ENCODE peak calls at places on chromosome 1, in five cellular contexts. One of them, this sample, is unnamed.

GRCh38 chr1:187092104-187092503 is 263.4 kb downstream of the PLA2G4A start:
- DNase-seq in right cardiac atrium: no peak
- DNase-seq in mesenchymal stem cell: no peak
- DNase-seq in psoas muscle: no peak
- DNase-seq in heart left ventricle: no peak
- DNase-seq in this sample: no peak

GRCh38 chr1:78716186-78716585 is 66.6 kb downstream of the IFI44 start:
- DNase-seq in right cardiac atrium: no peak
- DNase-seq in mesenchymal stem cell: no peak
- DNase-seq in psoas muscle: no peak
- DNase-seq in heart left ventricle: no peak
- DNase-seq in this sample: no peak

GRCh38 chr1:150555198-150555970 is 6.2 kb downstream of the ADAMTSL4 start:
- DNase-seq in right cardiac atrium: no peak
- DNase-seq in mesenchymal stem cell: peak
- DNase-seq in psoas muscle: no peak
- DNase-seq in heart left ventricle: no peak
- DNase-seq in this sample: no peak

GRCh38 chr1:175514309-175515001 is 228.9 kb downstream of the TNR start:
- DNase-seq in right cardiac atrium: no peak
- DNase-seq in mesenchymal stem cell: peak
- DNase-seq in psoas muscle: no peak
- DNase-seq in heart left ventricle: peak
- DNase-seq in this sample: no peak

GRCh38 chr1:109208847-109209463 is 4.8 kb upstream of the SARS1 start:
- DNase-seq in right cardiac atrium: no peak
- DNase-seq in mesenchymal stem cell: no peak
- DNase-seq in psoas muscle: no peak
- DNase-seq in heart left ventricle: no peak
- DNase-seq in this sample: no peak

GRCh38 chr1:227486559-227486958 is 76.8 kb upstream of the ZNF678 start:
- DNase-seq in right cardiac atrium: no peak
- DNase-seq in mesenchymal stem cell: no peak
- DNase-seq in psoas muscle: no peak
- DNase-seq in heart left ventricle: no peak
- DNase-seq in this sample: no peak

GRCh38 chr1:247334378-247335133 is 2.9 kb upstream of the ZNF496 start:
- DNase-seq in right cardiac atrium: no peak
- DNase-seq in mesenchymal stem cell: no peak
- DNase-seq in psoas muscle: no peak
- DNase-seq in heart left ventricle: no peak
- DNase-seq in this sample: no peak

GRCh38 chr1:41661428-41662060 is 177.1 kb upstream of the EDN2 start:
- DNase-seq in right cardiac atrium: peak
- DNase-seq in mesenchymal stem cell: no peak
- DNase-seq in psoas muscle: peak
- DNase-seq in heart left ventricle: no peak
- DNase-seq in this sample: no peak

GRCh38 chr1:114956570-114956969 is 73.1 kb upstream of the TSHB start:
- DNase-seq in right cardiac atrium: no peak
- DNase-seq in mesenchymal stem cell: peak
- DNase-seq in psoas muscle: no peak
- DNase-seq in heart left ventricle: no peak
- DNase-seq in this sample: no peak

GRCh38 chr1:2561446-2561845 is 5.3 kb downstream of the TNFRSF14 start:
- DNase-seq in right cardiac atrium: peak
- DNase-seq in mesenchymal stem cell: no peak
- DNase-seq in psoas muscle: no peak
- DNase-seq in heart left ventricle: no peak
- DNase-seq in this sample: no peak

GRCh38 chr1:32286763-32287162 is 5.1 kb upstream of the HDAC1 start:
- DNase-seq in right cardiac atrium: no peak
- DNase-seq in mesenchymal stem cell: no peak
- DNase-seq in psoas muscle: no peak
- DNase-seq in heart left ventricle: no peak
- DNase-seq in this sample: no peak

GRCh38 chr1:32291145-32291707 is 657 bp upstream of the HDAC1 start:
- DNase-seq in right cardiac atrium: no peak
- DNase-seq in mesenchymal stem cell: peak
- DNase-seq in psoas muscle: no peak
- DNase-seq in heart left ventricle: no peak
- DNase-seq in this sample: no peak

GRCh38 chr1:32289256-32289655 is 2.6 kb upstream of the HDAC1 start:
- DNase-seq in right cardiac atrium: no peak
- DNase-seq in mesenchymal stem cell: no peak
- DNase-seq in psoas muscle: no peak
- DNase-seq in heart left ventricle: no peak
- DNase-seq in this sample: no peak

GRCh38 chr1:32291708-32292508 is at the start of gene HDAC1:
- DNase-seq in right cardiac atrium: peak
- DNase-seq in mesenchymal stem cell: peak
- DNase-seq in psoas muscle: peak
- DNase-seq in heart left ventricle: peak
- DNase-seq in this sample: peak
- H3K27ac ChIP-seq in right cardiac atrium: peak
- H3K27ac ChIP-seq in mesenchymal stem cell: peak
- H3K27ac ChIP-seq in psoas muscle: peak
- H3K27ac ChIP-seq in heart left ventricle: peak
- H3K27ac ChIP-seq in this sample: peak

GRCh38 chr1:8407652-8408051 is 89.7 kb downstream of the SLC45A1 start:
- DNase-seq in right cardiac atrium: no peak
- DNase-seq in mesenchymal stem cell: no peak
- DNase-seq in psoas muscle: no peak
- DNase-seq in heart left ventricle: no peak
- DNase-seq in this sample: no peak

GRCh38 chr1:8409107-8409506 is 91.2 kb downstream of the SLC45A1 start:
- DNase-seq in right cardiac atrium: no peak
- DNase-seq in mesenchymal stem cell: peak
- DNase-seq in psoas muscle: no peak
- DNase-seq in heart left ventricle: no peak
- DNase-seq in this sample: no peak

GRCh38 chr1:8409666-8410065 is 91.8 kb downstream of the SLC45A1 start:
- DNase-seq in right cardiac atrium: no peak
- DNase-seq in mesenchymal stem cell: no peak
- DNase-seq in psoas muscle: no peak
- DNase-seq in heart left ventricle: no peak
- DNase-seq in this sample: no peak

GRCh38 chr1:8406946-8407345 is 89.0 kb downstream of the SLC45A1 start:
- DNase-seq in right cardiac atrium: no peak
- DNase-seq in mesenchymal stem cell: peak
- DNase-seq in psoas muscle: no peak
- DNase-seq in heart left ventricle: no peak
- DNase-seq in this sample: no peak

DNA sequence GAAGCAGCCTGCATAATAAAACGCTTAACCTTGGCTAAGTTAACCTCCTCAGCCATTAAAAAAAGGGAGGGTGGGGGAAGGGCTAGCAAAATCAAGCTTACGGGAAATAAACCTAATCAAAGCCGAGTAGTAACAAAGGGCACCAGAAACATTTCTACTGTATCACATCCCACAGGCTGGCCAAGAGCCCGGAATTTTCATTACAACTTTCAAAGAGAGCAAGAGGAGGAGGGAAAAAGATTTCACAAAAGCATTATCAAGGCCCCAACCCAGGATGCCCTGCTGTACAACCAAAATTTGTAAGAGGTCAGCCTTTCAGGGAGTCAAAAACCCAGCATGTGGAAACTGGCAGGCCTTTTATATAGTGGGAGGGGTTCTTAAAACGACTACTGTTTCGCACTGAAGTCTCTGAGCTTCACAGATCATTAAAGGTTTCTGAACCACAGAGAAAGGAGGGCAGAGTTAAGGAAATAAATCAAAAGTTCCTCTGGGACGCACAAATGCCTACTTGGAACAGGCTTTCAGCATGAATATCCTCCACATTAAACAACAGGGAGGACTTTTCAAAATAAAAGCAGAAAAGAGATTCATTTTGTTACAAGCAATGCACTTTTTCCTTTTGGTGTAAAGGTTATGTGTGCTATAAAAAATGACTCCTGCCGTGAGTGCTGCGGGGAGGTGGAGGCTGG is 90.4 kb downstream of the SLC45A1 start:
- DNase-seq in right cardiac atrium: peak
- DNase-seq in mesenchymal stem cell: peak
- DNase-seq in psoas muscle: peak
- DNase-seq in heart left ventricle: peak
- DNase-seq in this sample: peak
- H3K27ac ChIP-seq in right cardiac atrium: peak
- H3K27ac ChIP-seq in mesenchymal stem cell: peak
- H3K27ac ChIP-seq in psoas muscle: peak
- H3K27ac ChIP-seq in heart left ventricle: peak
- H3K27ac ChIP-seq in this sample: peak

GRCh38 chr1:214404571-214405213 is 123.7 kb downstream of the SMYD2 start:
- DNase-seq in right cardiac atrium: no peak
- DNase-seq in mesenchymal stem cell: peak
- DNase-seq in psoas muscle: no peak
- DNase-seq in heart left ventricle: no peak
- DNase-seq in this sample: no peak
- H3K27ac ChIP-seq in right cardiac atrium: no peak
- H3K27ac ChIP-seq in mesenchymal stem cell: peak
- H3K27ac ChIP-seq in psoas muscle: peak
- H3K27ac ChIP-seq in heart left ventricle: no peak
- H3K27ac ChIP-seq in this sample: no peak

DNA sequence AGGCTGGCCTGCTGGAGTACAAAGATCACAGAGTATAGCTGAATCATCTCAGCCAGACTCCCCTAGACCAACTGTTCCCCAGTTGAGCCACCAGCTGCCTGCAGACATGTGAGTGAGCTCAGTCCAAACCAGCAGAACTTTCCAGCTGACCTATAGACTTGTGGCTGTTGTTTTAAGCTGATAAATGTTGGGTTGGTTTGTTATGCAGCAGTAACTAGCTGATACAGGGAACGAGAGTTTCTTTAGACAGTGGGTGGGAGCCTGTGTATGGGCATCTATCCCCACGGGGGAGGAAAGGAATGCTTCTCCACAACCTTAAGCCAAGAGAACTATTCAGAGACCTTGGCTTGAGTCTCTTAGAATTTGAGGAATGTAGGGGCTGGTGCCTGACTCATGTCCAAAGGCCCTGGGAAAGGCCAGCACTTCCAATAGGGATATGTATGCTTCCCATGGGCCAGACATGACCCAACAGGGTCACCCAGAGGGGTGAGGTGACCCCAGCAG is 30.1 kb downstream of the SLC1A7 start:
- DNase-seq in right cardiac atrium: no peak
- DNase-seq in mesenchymal stem cell: peak
- DNase-seq in psoas muscle: no peak
- DNase-seq in heart left ventricle: no peak
- DNase-seq in this sample: no peak
- H3K27ac ChIP-seq in right cardiac atrium: no peak
- H3K27ac ChIP-seq in mesenchymal stem cell: no peak
- H3K27ac ChIP-seq in psoas muscle: no peak
- H3K27ac ChIP-seq in heart left ventricle: no peak
- H3K27ac ChIP-seq in this sample: no peak

DNA sequence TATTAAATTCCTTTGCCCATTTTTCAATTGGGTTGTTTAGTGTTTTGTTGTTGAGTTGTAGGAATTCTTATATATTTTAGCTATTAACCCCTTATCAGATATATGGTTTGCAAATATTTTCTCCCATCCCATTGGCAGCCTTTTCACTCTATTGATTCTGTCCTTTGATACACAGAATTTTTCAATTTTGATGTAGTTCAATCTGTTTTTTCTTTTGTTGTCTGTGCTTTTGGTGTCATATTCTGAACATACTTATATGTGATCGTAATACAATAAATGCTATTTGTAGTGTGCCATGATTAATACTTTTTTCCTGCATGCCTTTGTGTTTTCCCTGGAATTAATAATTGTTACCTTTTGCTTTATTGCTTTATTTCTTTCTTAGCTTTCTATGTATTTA is 7.8 kb upstream of the LRP8 start:
- DNase-seq in right cardiac atrium: no peak
- DNase-seq in mesenchymal stem cell: no peak
- DNase-seq in psoas muscle: no peak
- DNase-seq in heart left ventricle: no peak
- DNase-seq in this sample: no peak
- H3K27ac ChIP-seq in right cardiac atrium: no peak
- H3K27ac ChIP-seq in mesenchymal stem cell: no peak
- H3K27ac ChIP-seq in psoas muscle: no peak
- H3K27ac ChIP-seq in heart left ventricle: no peak
- H3K27ac ChIP-seq in this sample: no peak

GRCh38 chr1:14994841-14995437 is 158.6 kb upstream of the TMEM51 start:
- DNase-seq in right cardiac atrium: no peak
- DNase-seq in mesenchymal stem cell: no peak
- DNase-seq in psoas muscle: no peak
- DNase-seq in heart left ventricle: no peak
- DNase-seq in this sample: no peak
- H3K27ac ChIP-seq in right cardiac atrium: no peak
- H3K27ac ChIP-seq in mesenchymal stem cell: no peak
- H3K27ac ChIP-seq in psoas muscle: no peak
- H3K27ac ChIP-seq in heart left ventricle: no peak
- H3K27ac ChIP-seq in this sample: no peak

DNA sequence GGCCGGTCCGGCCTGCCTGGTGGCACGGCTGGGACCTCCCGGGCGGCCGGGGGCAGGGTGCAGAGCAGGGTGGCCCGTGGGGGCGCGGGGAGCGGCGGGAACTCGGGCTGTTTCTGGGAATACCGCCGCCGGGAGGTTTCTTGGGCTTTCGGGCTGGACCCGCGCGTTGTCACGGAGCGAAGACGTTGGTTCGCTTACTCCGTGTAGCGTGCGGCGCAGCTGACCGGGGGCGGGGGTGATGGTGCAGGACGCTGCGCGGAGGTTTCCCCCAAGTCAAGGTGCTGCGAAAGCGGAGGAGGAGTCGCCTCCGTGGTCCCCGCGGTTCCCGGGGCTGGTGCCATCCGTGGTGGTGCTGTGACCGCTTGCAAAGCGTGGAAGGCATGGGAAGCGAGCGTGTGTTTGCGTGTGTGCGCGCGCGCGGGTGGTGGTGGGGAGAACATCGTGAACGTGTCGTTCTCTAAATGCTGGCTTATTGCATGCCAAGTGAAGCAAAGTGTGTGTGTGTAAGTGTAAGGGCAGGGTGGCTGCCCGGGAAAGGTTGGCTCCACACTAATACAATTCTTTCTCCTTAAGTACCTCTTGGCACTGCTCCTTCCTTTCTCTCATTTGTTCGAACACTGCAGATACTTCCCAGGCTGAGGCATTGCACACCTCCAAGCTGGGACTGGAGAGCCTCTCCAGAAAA is 1.1 kb downstream of the RYR2 start:
- DNase-seq in right cardiac atrium: peak
- DNase-seq in mesenchymal stem cell: peak
- DNase-seq in psoas muscle: no peak
- DNase-seq in heart left ventricle: peak
- DNase-seq in this sample: no peak
- H3K27ac ChIP-seq in right cardiac atrium: peak
- H3K27ac ChIP-seq in mesenchymal stem cell: no peak
- H3K27ac ChIP-seq in psoas muscle: no peak
- H3K27ac ChIP-seq in heart left ventricle: peak
- H3K27ac ChIP-seq in this sample: peak

GRCh38 chr1:156225677-156226014 is 12.8 kb downstream of the PMF1 start:
- DNase-seq in right cardiac atrium: no peak
- DNase-seq in mesenchymal stem cell: no peak
- DNase-seq in psoas muscle: no peak
- DNase-seq in heart left ventricle: no peak
- DNase-seq in this sample: no peak
- H3K27ac ChIP-seq in right cardiac atrium: no peak
- H3K27ac ChIP-seq in mesenchymal stem cell: no peak
- H3K27ac ChIP-seq in psoas muscle: no peak
- H3K27ac ChIP-seq in heart left ventricle: no peak
- H3K27ac ChIP-seq in this sample: peak

DNA sequence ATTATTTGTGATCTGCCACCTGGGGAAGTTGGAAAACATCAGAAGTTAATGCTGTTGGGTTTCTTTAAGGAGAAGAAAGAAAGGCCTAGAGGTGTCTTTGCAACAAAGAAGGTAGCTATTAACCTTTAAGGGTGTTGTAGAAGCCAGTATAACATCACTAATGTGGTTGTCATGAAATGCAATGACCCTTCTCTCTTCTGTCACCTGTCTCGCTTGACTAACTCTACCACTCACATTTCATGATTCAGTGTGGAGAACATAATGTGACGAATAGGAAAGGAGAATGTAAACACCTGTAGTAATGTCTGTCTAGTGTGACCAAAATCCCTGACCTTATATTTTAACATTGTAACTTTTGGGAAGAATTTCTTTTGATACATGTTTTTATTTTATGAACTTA is 211.7 kb upstream of the UBE2U start:
- DNase-seq in right cardiac atrium: no peak
- DNase-seq in mesenchymal stem cell: no peak
- DNase-seq in psoas muscle: no peak
- DNase-seq in heart left ventricle: no peak
- DNase-seq in this sample: no peak
- H3K27ac ChIP-seq in right cardiac atrium: no peak
- H3K27ac ChIP-seq in mesenchymal stem cell: no peak
- H3K27ac ChIP-seq in psoas muscle: no peak
- H3K27ac ChIP-seq in heart left ventricle: no peak
- H3K27ac ChIP-seq in this sample: no peak

This sample was measured in caudate nucleus.